ENCODE peak calls at places on chromosomes 12 and 14, in seven cellular contexts. Z is HepG2, W is H1, P is SK-N-SH, K is K562, M is GM12892, T is GM12878. B is an unnamed sample.

GRCh38 chr14:73787760-73788508 is 63.7 kb upstream of the PTGR2 start:
- DNase-seq in Z (no peak), W (no peak), P (no peak), K (no peak), M (no peak), T (no peak), B (no peak)

GRCh38 chr12:79156846-79157463 is 292.4 kb downstream of the SYT1 start:
- DNase-seq in Z (no peak), W (no peak), P (no peak), K (no peak), M (no peak), T (no peak), B (no peak)

GRCh38 chr14:37579250-37579649 is 15.8 kb downstream of the FOXA1 start:
- DNase-seq in Z (no peak), W (no peak), P (no peak), K (no peak), M (no peak), T (no peak), B (no peak)

GRCh38 chr12:91395628-91396027 is 213.0 kb upstream of the DCN start:
- DNase-seq in Z (no peak), W (no peak), P (no peak), K (no peak), M (no peak), T (no peak), B (no peak)

GRCh38 chr12:49548822-49549648 is 10.2 kb downstream of the KCNH3 start:
- DNase-seq in Z (no peak), W (no peak), P (peak; percentile 38), K (peak; percentile 71), M (peak; percentile 52), T (no peak), B (no peak)

GRCh38 chr12:53743277-53744129 is 8.3 kb downstream of the CISTR start:
- DNase-seq in Z (peak; percentile 56), W (no peak), P (peak; percentile 89), K (peak; percentile 87), M (peak; percentile 67), T (no peak), B (peak; percentile 67)

GRCh38 chr12:50174971-50175715 is 8.0 kb upstream of the CERS5 start:
- DNase-seq in Z (peak; percentile 62), W (no peak), P (peak; percentile 64), K (peak; percentile 54), M (no peak), T (no peak), B (no peak)

GRCh38 chr12:126874427-126875026 is 1392.4 kb upstream of the TMEM132C start:
- DNase-seq in Z (peak; percentile 15), W (peak; percentile 74), P (peak; percentile 70), K (peak; percentile 79), M (peak; percentile 32), T (peak; percentile 1), B (peak; percentile 61)

GRCh38 chr14:100737526-100737925 is 10.8 kb downstream of the DLK1 start:
- DNase-seq in Z (no peak), W (no peak), P (peak; percentile 37), K (no peak), M (peak; percentile 7), T (no peak), B (peak; percentile 2)

GRCh38 chr12:11876301-11876700 is 194.4 kb upstream of the BCL2L14 start:
- DNase-seq in Z (no peak), W (no peak), P (no peak), K (no peak), M (no peak), T (no peak), B (no peak)

GRCh38 chr12:47272412-47273190 is 192.8 kb upstream of the AMIGO2 start:
- DNase-seq in Z (no peak), W (no peak), P (no peak), K (no peak), M (no peak), T (no peak), B (no peak)

GRCh38 chr12:110699591-110700445 is 10.9 kb upstream of the HVCN1 start:
- DNase-seq in Z (peak; percentile 39), W (no peak), P (peak; percentile 72), K (peak; percentile 58), M (no peak), T (no peak), B (no peak)

GRCh38 chr12:113684908-113685512 is 213.3 kb upstream of the LHX5 start:
- DNase-seq in Z (no peak), W (no peak), P (no peak), K (no peak), M (no peak), T (no peak), B (no peak)

DNA sequence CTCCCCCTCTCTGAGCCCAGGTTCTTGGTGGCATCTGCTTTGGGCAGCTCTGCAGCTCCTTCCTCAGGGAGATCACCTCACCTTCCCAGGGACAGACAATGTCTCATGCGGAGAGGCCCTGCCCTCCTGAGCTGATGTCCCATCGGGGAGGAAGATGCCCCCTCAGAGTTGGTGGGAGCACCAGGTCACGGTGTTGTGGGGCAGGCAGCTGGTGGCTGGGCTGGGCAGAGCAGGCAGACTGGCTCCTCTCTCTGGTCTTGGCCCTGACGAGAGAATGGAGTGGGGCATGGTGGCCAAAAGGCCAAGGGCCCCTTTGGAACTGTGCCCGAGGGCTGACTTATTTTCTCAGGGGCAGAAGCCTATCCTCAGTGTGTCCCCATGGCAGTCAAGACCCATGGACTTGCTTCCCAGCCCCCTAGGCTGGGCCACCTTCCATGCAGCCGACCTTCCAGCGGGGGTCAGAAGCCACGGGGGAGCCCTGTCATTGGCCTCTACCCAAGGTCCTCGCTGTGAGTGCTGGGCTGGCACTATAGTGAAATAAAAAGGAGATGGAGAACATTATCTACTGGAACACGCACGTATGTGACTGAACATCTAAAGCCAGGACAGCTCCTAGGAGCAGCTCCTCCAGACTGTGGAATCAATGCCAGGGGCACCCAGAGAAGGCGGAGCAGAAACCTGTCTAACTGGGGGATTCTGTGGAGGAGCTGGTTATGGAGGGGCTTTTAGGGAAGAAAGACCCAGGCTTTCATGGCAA is 21.9 kb downstream of the PPP2R5C start:
- DNase-seq in Z (no peak), W (no peak), P (no peak), K (no peak), M (no peak), T (no peak), B (no peak)
- TF ChIP-seq TAF1 in Z (no peak), W (no peak), P (no peak), K (no peak), M (no peak), T (no peak), B (no peak)

GRCh38 chr14:105527381-105528196 is 1.2 kb downstream of the TMEM121 start:
- DNase-seq in Z (no peak), W (no peak), P (no peak), K (no peak), M (no peak), T (no peak), B (peak; percentile 41)

GRCh38 chr14:105529506-105530445 is 3.4 kb downstream of the TMEM121 start:
- DNase-seq in Z (peak; percentile 50), W (no peak), P (no peak), K (peak; percentile 49), M (no peak), T (no peak), B (no peak)

GRCh38 chr14:105528859-105529505 is 2.6 kb downstream of the TMEM121 start:
- DNase-seq in Z (no peak), W (no peak), P (no peak), K (no peak), M (no peak), T (no peak), B (no peak)

GRCh38 chr14:105526781-105527380 is 498 bp downstream of the TMEM121 start:
- DNase-seq in Z (no peak), W (no peak), P (peak; percentile 73), K (no peak), M (no peak), T (no peak), B (no peak)

GRCh38 chr14:105528197-105528858 is 1.9 kb downstream of the TMEM121 start:
- DNase-seq in Z (peak; percentile 38), W (no peak), P (peak; percentile 97), K (peak; percentile 80), M (peak; percentile 97), T (no peak), B (peak; percentile 96)
- TF ChIP-seq TAF1 in Z (no peak), W (peak; percentile 25), P (peak; percentile 45), K (peak; percentile 19), M (no peak), T (no peak), B (no peak)

GRCh38 chr14:59355101-59355500 is 110.1 kb downstream of the GPR135 start:
- DNase-seq in Z (no peak), W (no peak), P (no peak), K (no peak), M (no peak), T (no peak), B (no peak)

GRCh38 chr14:59356783-59357182 is 108.4 kb downstream of the GPR135 start:
- DNase-seq in Z (no peak), W (no peak), P (no peak), K (no peak), M (peak; percentile 13), T (peak; percentile 57), B (no peak)

GRCh38 chr14:59356298-59356697 is 108.9 kb downstream of the GPR135 start:
- DNase-seq in Z (no peak), W (no peak), P (no peak), K (no peak), M (no peak), T (no peak), B (peak; percentile 9)

GRCh38 chr14:59352951-59353350 is 112.2 kb downstream of the GPR135 start:
- DNase-seq in Z (no peak), W (no peak), P (no peak), K (no peak), M (no peak), T (no peak), B (no peak)

GRCh38 chr14:59354666-59355065 is 110.5 kb downstream of the GPR135 start:
- DNase-seq in Z (no peak), W (no peak), P (no peak), K (no peak), M (no peak), T (no peak), B (no peak)
- TF ChIP-seq TAF1 in Z (no peak), W (no peak), P (no peak), K (no peak), M (no peak), T (no peak), B (no peak)

GRCh38 chr14:34718750-34719304 is 4.4 kb upstream of the CFL2 start:
- DNase-seq in Z (no peak), W (no peak), P (no peak), K (no peak), M (no peak), T (no peak), B (no peak)
- TF ChIP-seq TAF1 in Z (no peak), W (no peak), P (no peak), K (no peak), M (no peak), T (no peak), B (no peak)

GRCh38 chr14:61116369-61116768 is 135.3 kb downstream of the SLC38A6 start:
- DNase-seq in Z (no peak), W (no peak), P (no peak), K (no peak), M (no peak), T (no peak), B (no peak)

GRCh38 chr14:61110683-61111082 is 129.6 kb downstream of the SLC38A6 start:
- DNase-seq in Z (no peak), W (no peak), P (no peak), K (no peak), M (no peak), T (no peak), B (no peak)

GRCh38 chr14:61111145-61112130 is 130.4 kb downstream of the SLC38A6 start:
- DNase-seq in Z (no peak), W (no peak), P (no peak), K (no peak), M (no peak), T (no peak), B (no peak)

GRCh38 chr14:61112506-61112905 is 131.5 kb downstream of the SLC38A6 start:
- DNase-seq in Z (no peak), W (no peak), P (no peak), K (no peak), M (no peak), T (no peak), B (no peak)

GRCh38 chr14:61113561-61113960 is 132.5 kb downstream of the SLC38A6 start:
- DNase-seq in Z (no peak), W (no peak), P (no peak), K (no peak), M (no peak), T (no peak), B (no peak)
- TF ChIP-seq TAF1 in Z (no peak), W (no peak), P (no peak), K (no peak), M (no peak), T (no peak), B (no peak)